ENCODE peak calls at places on chromosomes 1 and 21, in four cellular contexts. R, L, V and B are unnamed samples.

GRCh38 chr21:39083377-39084008 is 99.8 kb downstream of the PSMG1 start:
- DNase-seq in L (no peak), V (no peak), R (no peak), B (peak; percentile 36)

GRCh38 chr1:167476061-167476460 is 42.3 kb downstream of the CD247 start:
- DNase-seq in R (no peak), V (no peak), L (no peak), B (no peak)

GRCh38 chr1:74824497-74825107 is 91.7 kb downstream of the TYW3 start:
- DNase-seq in L (no peak), R (no peak), V (no peak), B (no peak)

GRCh38 chr1:119225831-119226230 is 85.4 kb upstream of the WARS2 start:
- DNase-seq in V (no peak), L (no peak), R (no peak), B (no peak)

GRCh38 chr1:226776066-226776465 is 37.0 kb upstream of the ITPKB start:
- DNase-seq in L (no peak), V (no peak), R (no peak), B (no peak)

GRCh38 chr21:36744560-36745231 is 45.8 kb downstream of the SIM2 start:
- DNase-seq in R (no peak), V (no peak), L (no peak), B (no peak)

GRCh38 chr1:164296172-164296571 is 262.8 kb upstream of the PBX1 start:
- DNase-seq in V (peak; percentile 44), L (no peak), R (no peak), B (no peak)

GRCh38 chr1:154869351-154870116 is 547 bp downstream of the KCNN3 start:
- DNase-seq in R (no peak), V (peak; percentile 78), L (no peak), B (no peak)

GRCh38 chr1:245126530-245126929 is 28.3 kb upstream of the KIF26B start:
- DNase-seq in R (no peak), L (no peak), V (no peak), B (no peak)

GRCh38 chr1:179601093-179601492 is 9.5 kb downstream of the TDRD5 start:
- DNase-seq in L (no peak), R (no peak), V (no peak), B (no peak)

GRCh38 chr1:6351480-6352137 is 42.0 kb downstream of the ACOT7 start:
- DNase-seq in R (no peak), L (no peak), V (peak; percentile 86), B (peak; percentile 79)

GRCh38 chr1:156707486-156708244 is 2.3 kb upstream of the CRABP2 start:
- DNase-seq in R (peak; percentile 91), V (no peak), L (no peak), B (no peak)

GRCh38 chr21:44959376-44960091 is 19.7 kb downstream of the SLX9 start:
- DNase-seq in V (peak; percentile 55), R (no peak), L (no peak), B (no peak)

GRCh38 chr1:198776602-198777029 is 137.8 kb downstream of the PTPRC start:
- DNase-seq in V (no peak), L (no peak), R (peak; percentile 71), B (peak; percentile 13)

GRCh38 chr1:79396901-79397300 is 390.4 kb upstream of the ADGRL4 start:
- DNase-seq in V (no peak), L (no peak), R (no peak), B (no peak)
- H3K4me1 ChIP-seq in V (no peaks in the 10 kb centered on the region), L (no peaks in the 10 kb centered on the region), R (no peaks in the 10 kb centered on the region), B (no peaks in the 10 kb centered on the region)

GRCh38 chr1:209565759-209566678 is 17.5 kb upstream of the CAMK1G start:
- DNase-seq in V (peak; percentile 73), L (peak; percentile 58), R (peak; percentile 95), B (peak; percentile 82)

GRCh38 chr1:209570757-209571156 is 12.8 kb upstream of the CAMK1G start:
- DNase-seq in V (no peak), L (no peak), R (no peak), B (no peak)

GRCh38 chr1:209564904-209565303 is 18.6 kb upstream of the CAMK1G start:
- DNase-seq in L (no peak), V (no peak), R (no peak), B (no peak)

GRCh38 chr1:209567788-209568187 is 15.7 kb upstream of the CAMK1G start:
- DNase-seq in L (no peak), V (no peak), R (peak; percentile 19), B (no peak)

GRCh38 chr1:209569445-209570207 is 13.9 kb upstream of the CAMK1G start:
- DNase-seq in L (peak; percentile 57), V (peak; percentile 77), R (peak; percentile 91), B (peak; percentile 74)
- H3K4me3 ChIP-seq in L (no peak overlapping the region), V (peak overlapping the region; percentile 10), R (peak overlapping the region; percentile 71), B (no peak overlapping the region)

DNA sequence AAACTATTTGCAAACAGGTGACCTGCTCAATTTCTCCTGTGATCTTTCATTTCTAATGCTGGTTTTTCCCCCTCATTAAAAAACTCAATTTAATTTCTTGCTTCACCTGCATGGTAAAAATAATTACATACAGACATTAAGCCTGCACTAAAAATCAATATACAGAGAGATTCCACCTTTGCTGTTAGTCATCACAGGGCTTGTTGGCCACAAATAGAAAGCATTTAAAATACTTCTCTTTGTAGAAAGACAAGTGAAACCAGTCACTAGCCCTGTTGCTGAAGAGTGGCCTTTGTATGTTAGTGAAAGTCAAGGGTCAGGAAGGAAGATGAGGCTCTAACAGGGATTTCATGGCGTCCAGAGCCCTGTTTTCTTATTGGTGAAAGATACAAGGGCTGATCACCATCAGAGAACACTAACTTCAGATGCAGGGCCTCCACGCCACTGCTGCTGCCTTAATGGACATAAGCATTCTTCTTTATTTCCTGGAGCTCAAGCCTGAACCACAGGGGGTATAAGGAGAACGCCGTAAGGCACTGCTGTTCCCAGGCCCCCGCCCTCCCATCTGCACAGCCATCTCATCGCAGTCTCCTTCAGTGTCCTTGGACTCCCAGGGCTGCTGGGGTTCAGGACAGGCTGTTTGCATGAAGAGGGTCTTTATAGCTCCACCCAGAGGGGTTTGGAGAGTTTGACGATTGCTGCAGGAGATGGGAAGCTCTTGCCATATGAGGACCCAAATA is 117.2 kb upstream of the IRF2BP2 start:
- DNase-seq in L (no peak), V (no peak), R (no peak), B (no peak)
- H3K4me1 ChIP-seq in L (peaks cover 77% of the 10 kb centered on the region), V (peaks cover 47% of the 10 kb centered on the region), R (peaks cover 36% of the 10 kb centered on the region), B (peaks cover 18% of the 10 kb centered on the region)

GRCh38 chr1:235791532-235792060 is 75.1 kb downstream of the LYST start:
- DNase-seq in V (no peak), L (no peak), R (no peak), B (peak; percentile 20)

GRCh38 chr1:235784950-235785349 is 81.8 kb downstream of the LYST start:
- DNase-seq in L (no peak), R (no peak), V (no peak), B (no peak)

DNA sequence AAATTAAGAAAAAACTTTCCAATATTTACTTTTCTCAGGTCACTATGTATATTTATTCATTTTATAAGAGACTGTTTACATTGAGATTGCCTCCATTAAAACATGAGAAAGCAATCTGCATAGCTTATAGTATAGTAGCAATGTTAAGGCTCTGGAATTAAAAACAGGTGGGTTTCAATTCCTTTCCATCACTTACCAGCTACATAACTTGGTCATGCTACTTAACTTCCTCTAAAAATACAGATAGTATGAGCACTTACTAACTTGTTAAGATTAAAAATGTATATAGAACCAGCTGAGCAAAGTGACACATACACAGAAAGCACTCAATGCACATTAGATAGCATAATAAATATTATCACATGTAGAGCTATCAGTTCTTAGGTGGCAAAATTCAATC is 76.6 kb downstream of the LYST start:
- DNase-seq in V (no peak), R (no peak), L (no peak), B (no peak)
- H3K4me3 ChIP-seq in V (no peak overlapping the region), R (no peak overlapping the region), L (no peak overlapping the region), B (no peak overlapping the region)

GRCh38 chr21:35579520-35580293 is 480.6 kb downstream of the SETD4 start:
- DNase-seq in V (no peak), L (no peak), R (no peak), B (no peak)
- H3K4me1 ChIP-seq in V (no peaks in the 10 kb centered on the region), L (no peaks in the 10 kb centered on the region), R (peaks cover 45% of the 10 kb centered on the region), B (no peaks in the 10 kb centered on the region)

GRCh38 chr1:222370911-222371717 is 176.8 kb downstream of the HHIPL2 start:
- DNase-seq in L (no peak), V (no peak), R (peak; percentile 86), B (no peak)
- H3K4me3 ChIP-seq in L (no peak overlapping the region), V (no peak overlapping the region), R (peak overlapping the region; percentile 48), B (no peak overlapping the region)

GRCh38 chr21:42201615-42202161 is 17.3 kb upstream of the ABCG1 start:
- DNase-seq in R (no peak), L (no peak), V (no peak), B (no peak)
- H3K4me1 ChIP-seq in R (peaks cover 15% of the 10 kb centered on the region), L (peaks cover 39% of the 10 kb centered on the region), V (no peaks in the 10 kb centered on the region), B (peaks cover 6% of the 10 kb centered on the region)

DNA sequence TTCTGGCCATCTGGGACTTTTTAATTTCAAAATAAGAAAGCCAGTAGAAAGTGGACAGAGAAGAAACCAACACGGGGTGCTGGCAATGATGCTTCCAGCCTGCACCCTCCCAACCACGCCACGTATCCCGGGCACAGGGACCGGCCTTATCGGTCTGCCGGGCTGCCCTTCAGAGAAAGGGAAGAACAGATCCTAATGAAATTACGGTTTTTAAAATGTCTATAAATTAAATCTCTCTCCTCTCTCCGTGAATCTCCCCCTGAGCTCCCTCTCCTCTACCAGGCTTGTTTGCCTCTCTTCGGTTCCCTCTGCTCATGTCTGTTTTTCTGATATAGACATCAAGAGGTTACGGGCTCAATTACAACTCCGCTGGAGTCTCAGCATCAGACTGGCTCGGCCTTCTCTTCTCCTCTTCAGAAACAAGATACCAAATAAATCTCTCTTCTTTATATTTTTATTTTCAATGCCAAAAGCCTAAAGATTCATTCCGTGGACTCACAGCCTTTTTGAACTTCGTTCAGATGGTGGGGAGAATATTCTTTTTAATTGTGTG is 6.2 kb downstream of the CASZ1 start:
- DNase-seq in V (no peak), R (no peak), L (no peak), B (peak; percentile 40)
- H3K4me3 ChIP-seq in V (peak overlapping the region; percentile 45), R (no peak overlapping the region), L (no peak overlapping the region), B (no peak overlapping the region)

DNA sequence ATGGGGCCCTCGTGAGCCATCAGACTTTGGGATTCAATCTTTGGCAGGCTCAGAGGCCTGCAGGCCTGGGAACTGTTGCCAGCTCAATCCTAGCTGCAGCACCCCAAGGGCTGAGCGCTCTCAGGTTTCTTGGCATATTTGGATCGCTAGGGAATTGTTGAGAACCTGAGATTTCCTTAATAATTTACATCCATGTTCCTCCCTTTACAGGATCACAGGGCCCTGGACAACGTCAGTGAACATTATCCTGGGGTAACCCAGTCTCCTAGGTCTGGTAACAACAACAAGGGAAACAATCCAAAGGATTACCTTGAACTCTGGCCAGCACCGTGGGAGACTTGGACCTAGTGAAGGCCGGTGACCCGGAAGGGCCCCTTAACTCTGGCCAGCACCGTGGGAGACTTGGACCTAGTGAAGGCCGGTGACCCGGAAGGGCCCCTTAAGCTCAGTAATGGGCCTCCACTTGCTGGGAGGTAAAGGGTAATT is 49.3 kb upstream of the NEK2 start:
- DNase-seq in V (no peak), R (no peak), L (no peak), B (no peak)
- H3K4me1 ChIP-seq in V (no peaks in the 10 kb centered on the region), R (peaks cover 5% of the 10 kb centered on the region), L (no peaks in the 10 kb centered on the region), B (no peaks in the 10 kb centered on the region)

DNA sequence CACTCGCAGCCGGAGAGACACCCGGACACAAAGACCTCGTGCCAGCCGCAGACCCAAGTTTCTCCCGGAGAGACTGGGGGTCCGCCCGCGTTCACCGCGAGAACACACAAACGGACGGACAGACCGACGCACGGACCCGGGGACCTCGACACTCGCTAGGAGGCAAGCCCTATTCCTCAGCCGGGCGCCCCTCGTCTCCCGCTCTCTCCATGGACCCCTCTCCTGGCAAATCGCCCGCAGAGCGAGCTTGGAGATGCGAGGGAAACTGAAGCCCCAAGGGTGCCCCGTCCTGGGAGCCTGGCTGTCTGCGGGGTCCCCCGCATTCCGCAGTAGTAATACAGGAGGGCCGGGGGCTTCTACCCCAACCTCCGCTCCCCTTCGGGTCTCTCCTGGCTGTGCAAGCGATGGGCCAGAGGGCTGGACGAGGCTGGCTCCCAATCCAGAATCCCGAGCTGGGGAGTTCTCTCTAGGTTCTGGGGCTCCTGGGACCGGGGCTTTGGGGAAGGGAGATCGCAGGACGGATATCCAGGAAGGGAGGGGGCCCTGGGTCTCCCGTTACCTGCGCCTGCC is 533 bp downstream of the SYT6 start:
- DNase-seq in L (no peak), V (peak; percentile 56), R (peak; percentile 4), B (no peak)
- H3K4me3 ChIP-seq in L (peak overlapping the region; percentile 26), V (peak overlapping the region; percentile 67), R (peak overlapping the region; percentile 42), B (no peak overlapping the region)